ENCODE peak calls at places on chromosome 9, in seven cellular contexts. I, X, E, U, H, K and P are unnamed samples.

GRCh38 chr9:99056876-99057664 is 47.8 kb upstream of the TGFBR1 start:
- DNase-seq in I (no peak), X (peak), E (no peak), U (peak), H (no peak), K (no peak), P (peak)

GRCh38 chr9:126956929-126957686 is 42.5 kb downstream of the RALGPS1 start:
- DNase-seq in I (no peak), X (peak), E (no peak), U (peak), H (no peak), K (no peak), P (peak)

GRCh38 chr9:79813262-79813646 is 241.5 kb downstream of the TLE4 start:
- DNase-seq in I (no peak), X (no peak), E (no peak), U (no peak), H (no peak), K (no peak), P (no peak)

GRCh38 chr9:81724242-81724889 is 35.0 kb upstream of the TLE1 start:
- DNase-seq in I (no peak), X (peak), E (no peak), U (no peak), H (no peak), K (no peak), P (no peak)

GRCh38 chr9:8719833-8720486 is 920.4 kb upstream of the DMAC1 start:
- DNase-seq in I (no peak), X (no peak), E (no peak), U (no peak), H (no peak), K (no peak), P (no peak)

GRCh38 chr9:115360122-115360521 is 242.2 kb upstream of the TNC start:
- DNase-seq in I (no peak), X (no peak), E (no peak), U (no peak), H (no peak), K (no peak), P (no peak)

GRCh38 chr9:33437235-33437634 is 10.2 kb downstream of the AQP3 start:
- DNase-seq in I (no peak), X (no peak), E (no peak), U (no peak), H (no peak), K (no peak), P (no peak)

GRCh38 chr9:92026206-92027002 is 76.4 kb upstream of the ROR2 start:
- DNase-seq in I (no peak), X (no peak), E (no peak), U (no peak), H (no peak), K (no peak), P (no peak)

GRCh38 chr9:107275530-107275929 is 7.5 kb upstream of the RAD23B start:
- DNase-seq in I (no peak), X (no peak), E (no peak), U (no peak), H (no peak), K (no peak), P (no peak)

GRCh38 chr9:126236273-126236672 is 90.4 kb upstream of the MVB12B start:
- DNase-seq in I (no peak), X (no peak), E (no peak), U (no peak), H (no peak), K (no peak), P (no peak)

GRCh38 chr9:127397722-127398647 is 1.0 kb downstream of the SLC2A8 start:
- DNase-seq in I (peak), X (peak), E (no peak), U (no peak), H (peak), K (no peak), P (peak)

GRCh38 chr9:126565336-126566128 is 48.2 kb upstream of the LMX1B start:
- DNase-seq in I (no peak), X (no peak), E (no peak), U (no peak), H (no peak), K (no peak), P (no peak)

GRCh38 chr9:121658166-121658565 is 6.7 kb downstream of the DAB2IP start:
- DNase-seq in I (no peak), X (no peak), E (no peak), U (no peak), H (no peak), K (no peak), P (no peak)

GRCh38 chr9:20242767-20243166 is 379.5 kb downstream of the MLLT3 start:
- DNase-seq in I (peak), X (no peak), E (peak), U (no peak), H (no peak), K (no peak), P (no peak)

GRCh38 chr9:92686954-92687353 is 17.0 kb upstream of the IPPK start:
- DNase-seq in I (no peak), X (peak), E (no peak), U (no peak), H (no peak), K (no peak), P (peak)

GRCh38 chr9:133367221-133367620 is 8.6 kb downstream of the SURF4 start:
- DNase-seq in I (no peak), X (no peak), E (no peak), U (no peak), H (no peak), K (no peak), P (no peak)

GRCh38 chr9:112327718-112328450 is 5.5 kb downstream of the PTBP3 start:
- DNase-seq in I (no peak), X (no peak), E (no peak), U (no peak), H (no peak), K (no peak), P (peak)

GRCh38 chr9:104276709-104277245 is 182.7 kb downstream of the SMC2 start:
- DNase-seq in I (no peak), X (peak), E (no peak), U (peak), H (no peak), K (no peak), P (peak)

GRCh38 chr9:21873540-21874221 is 71.2 kb downstream of the MTAP start:
- DNase-seq in I (no peak), X (peak), E (no peak), U (no peak), H (no peak), K (no peak), P (peak)

GRCh38 chr9:137029058-137029922 is 1.3 kb upstream of the ABCA2 start:
- DNase-seq in I (peak), X (peak), E (peak), U (peak), H (peak), K (peak), P (peak)